ENCODE peak calls at places on chromosomes 3 and 15, in six cellular contexts. One of them, this sample, is unnamed. For H3K36me3, the result is how much of the 10 kb centered on the place peaks cover.

GRCh38 chr3:46466871-46467403 is 2.2 kb upstream of the LTF start:
- DNase-seq in HCT116: no peak
- DNase-seq in pancreas: no peak
- DNase-seq in HepG2: no peak
- DNase-seq in sigmoid colon: no peak
- DNase-seq in colonic mucosa: no peak
- DNase-seq in this sample: no peak

GRCh38 chr3:148962513-148962912 is 28.8 kb upstream of the GYG1 start:
- DNase-seq in pancreas: no peak
- DNase-seq in sigmoid colon: no peak
- DNase-seq in HepG2: peak
- DNase-seq in HCT116: peak
- DNase-seq in colonic mucosa: no peak
- DNase-seq in this sample: no peak

GRCh38 chr15:94576889-94577533 is 345.6 kb downstream of the MCTP2 start:
- DNase-seq in HCT116: peak
- DNase-seq in colonic mucosa: peak
- DNase-seq in sigmoid colon: no peak
- DNase-seq in pancreas: no peak
- DNase-seq in HepG2: peak
- DNase-seq in this sample: no peak

GRCh38 chr3:132016061-132017041 is 18.5 kb downstream of the CPNE4 start:
- DNase-seq in colonic mucosa: no peak
- DNase-seq in pancreas: no peak
- DNase-seq in HCT116: no peak
- DNase-seq in sigmoid colon: no peak
- DNase-seq in HepG2: no peak
- DNase-seq in this sample: no peak

GRCh38 chr3:186413615-186414415 is 51.8 kb upstream of the DGKG start:
- DNase-seq in colonic mucosa: no peak
- DNase-seq in HepG2: no peak
- DNase-seq in sigmoid colon: peak
- DNase-seq in pancreas: peak
- DNase-seq in HCT116: no peak
- DNase-seq in this sample: peak

GRCh38 chr15:33188159-33188558 is 6.4 kb downstream of the FMN1 start:
- DNase-seq in HCT116: no peak
- DNase-seq in sigmoid colon: no peak
- DNase-seq in colonic mucosa: no peak
- DNase-seq in HepG2: no peak
- DNase-seq in pancreas: no peak
- DNase-seq in this sample: no peak

GRCh38 chr3:196563721-196564225 is 4.6 kb downstream of the WDR53 start:
- DNase-seq in colonic mucosa: no peak
- DNase-seq in sigmoid colon: no peak
- DNase-seq in HepG2: no peak
- DNase-seq in pancreas: no peak
- DNase-seq in HCT116: peak
- DNase-seq in this sample: no peak

GRCh38 chr15:47587938-47588817 is 129.1 kb upstream of the SEMA6D start:
- DNase-seq in colonic mucosa: no peak
- DNase-seq in HCT116: no peak
- DNase-seq in pancreas: no peak
- DNase-seq in HepG2: no peak
- DNase-seq in sigmoid colon: no peak
- DNase-seq in this sample: no peak

GRCh38 chr3:157122116-157122515 is 37.8 kb downstream of the CCNL1 start:
- DNase-seq in sigmoid colon: no peak
- DNase-seq in HepG2: peak
- DNase-seq in colonic mucosa: no peak
- DNase-seq in HCT116: peak
- DNase-seq in pancreas: no peak
- DNase-seq in this sample: no peak

GRCh38 chr15:48144889-48145288 is 24.1 kb downstream of the SLC24A5 start:
- DNase-seq in colonic mucosa: no peak
- DNase-seq in sigmoid colon: no peak
- DNase-seq in HepG2: no peak
- DNase-seq in pancreas: no peak
- DNase-seq in HCT116: no peak
- DNase-seq in this sample: no peak

GRCh38 chr3:120113128-120114116 is 19.2 kb upstream of the GSK3B start:
- DNase-seq in sigmoid colon: no peak
- DNase-seq in colonic mucosa: no peak
- DNase-seq in HepG2: no peak
- DNase-seq in pancreas: no peak
- DNase-seq in HCT116: peak
- DNase-seq in this sample: peak

GRCh38 chr15:29126821-29127461 is 142.7 kb downstream of the NSMCE3 start:
- DNase-seq in HCT116: no peak
- DNase-seq in HepG2: no peak
- DNase-seq in sigmoid colon: peak
- DNase-seq in colonic mucosa: no peak
- DNase-seq in pancreas: peak
- DNase-seq in this sample: no peak

GRCh38 chr3:25663324-25664065 is 1.2 kb downstream of the TOP2B start:
- DNase-seq in HepG2: peak
- DNase-seq in HCT116: peak
- DNase-seq in sigmoid colon: no peak
- DNase-seq in colonic mucosa: peak
- DNase-seq in pancreas: no peak
- DNase-seq in this sample: no peak

GRCh38 chr3:173826901-173827609 is 429.5 kb downstream of the NLGN1 start:
- DNase-seq in HCT116: no peak
- DNase-seq in HepG2: no peak
- DNase-seq in pancreas: no peak
- DNase-seq in colonic mucosa: no peak
- DNase-seq in sigmoid colon: no peak
- DNase-seq in this sample: no peak

GRCh38 chr15:88701561-88702095 is 62.8 kb downstream of the ISG20 start:
- DNase-seq in HepG2: peak
- DNase-seq in pancreas: no peak
- DNase-seq in colonic mucosa: no peak
- DNase-seq in HCT116: peak
- DNase-seq in sigmoid colon: no peak
- DNase-seq in this sample: no peak

GRCh38 chr3:24598691-24599090 is 104.0 kb upstream of the THRB start:
- DNase-seq in sigmoid colon: no peak
- DNase-seq in HCT116: no peak
- DNase-seq in colonic mucosa: peak
- DNase-seq in HepG2: peak
- DNase-seq in pancreas: no peak
- DNase-seq in this sample: no peak

GRCh38 chr3:50202353-50203112 is 2.5 kb upstream of the SLC38A3 start:
- DNase-seq in sigmoid colon: no peak
- DNase-seq in colonic mucosa: no peak
- DNase-seq in HepG2: no peak
- DNase-seq in HCT116: no peak
- DNase-seq in pancreas: no peak
- DNase-seq in this sample: no peak

GRCh38 chr3:126911162-126912026 is 71.5 kb upstream of the PLXNA1 start:
- DNase-seq in HCT116: peak
- DNase-seq in colonic mucosa: peak
- DNase-seq in HepG2: peak
- DNase-seq in sigmoid colon: no peak
- DNase-seq in pancreas: no peak
- DNase-seq in this sample: peak

GRCh38 chr15:47616876-47617275 is 100.4 kb upstream of the SEMA6D start:
- DNase-seq in colonic mucosa: no peak
- DNase-seq in pancreas: no peak
- DNase-seq in HCT116: no peak
- DNase-seq in HepG2: no peak
- DNase-seq in sigmoid colon: no peak
- DNase-seq in this sample: no peak

GRCh38 chr3:58713715-58714401 is 47.3 kb upstream of the FAM3D start:
- DNase-seq in HCT116: no peak
- DNase-seq in sigmoid colon: no peak
- DNase-seq in colonic mucosa: no peak
- DNase-seq in pancreas: no peak
- DNase-seq in HepG2: no peak
- DNase-seq in this sample: no peak

GRCh38 chr3:72510247-72510646 is 338.0 kb downstream of the SHQ1 start:
- DNase-seq in sigmoid colon: no peak
- DNase-seq in colonic mucosa: no peak
- DNase-seq in HCT116: no peak
- DNase-seq in HepG2: no peak
- DNase-seq in pancreas: no peak
- DNase-seq in this sample: no peak

GRCh38 chr3:126127452-126127851 is 43.5 kb upstream of the SLC41A3 start:
- DNase-seq in HepG2: no peak
- DNase-seq in sigmoid colon: peak
- DNase-seq in colonic mucosa: peak
- DNase-seq in HCT116: no peak
- DNase-seq in pancreas: peak
- DNase-seq in this sample: no peak

GRCh38 chr15:73323956-73324355 is 44.8 kb downstream of the HCN4 start:
- DNase-seq in pancreas: peak
- DNase-seq in colonic mucosa: no peak
- DNase-seq in HepG2: no peak
- DNase-seq in sigmoid colon: peak
- DNase-seq in HCT116: no peak
- DNase-seq in this sample: no peak

GRCh38 chr15:35522061-35522460 is 23.9 kb downstream of the DPH6 start:
- DNase-seq in sigmoid colon: no peak
- DNase-seq in pancreas: no peak
- DNase-seq in HepG2: no peak
- DNase-seq in colonic mucosa: no peak
- DNase-seq in HCT116: no peak
- DNase-seq in this sample: no peak

GRCh38 chr3:149678365-149678948 is 20.6 kb upstream of the WWTR1 start:
- DNase-seq in pancreas: no peak
- DNase-seq in sigmoid colon: no peak
- DNase-seq in HepG2: no peak
- DNase-seq in HCT116: peak
- DNase-seq in colonic mucosa: no peak
- DNase-seq in this sample: no peak

GRCh38 chr3:38782148-38782547 is 33.9 kb downstream of the SCN10A start:
- DNase-seq in colonic mucosa: no peak
- DNase-seq in pancreas: no peak
- DNase-seq in HCT116: peak
- DNase-seq in HepG2: peak
- DNase-seq in sigmoid colon: no peak
- DNase-seq in this sample: no peak

GRCh38 chr3:152430223-152431002 is 161.7 kb downstream of the MBNL1 start:
- DNase-seq in sigmoid colon: no peak
- DNase-seq in HCT116: no peak
- DNase-seq in HepG2: no peak
- DNase-seq in pancreas: no peak
- DNase-seq in colonic mucosa: no peak
- DNase-seq in this sample: no peak

GRCh38 chr3:11600501-11601282 is 43.0 kb downstream of the VGLL4 start:
- DNase-seq in HCT116: peak
- DNase-seq in HepG2: peak
- DNase-seq in colonic mucosa: no peak
- DNase-seq in sigmoid colon: peak
- DNase-seq in pancreas: no peak
- DNase-seq in this sample: peak
- H3K36me3 ChIP-seq in HCT116: under half
- H3K36me3 ChIP-seq in HepG2: under half
- H3K36me3 ChIP-seq in colonic mucosa: under half
- H3K36me3 ChIP-seq in sigmoid colon: under half
- H3K36me3 ChIP-seq in pancreas: under half
- H3K36me3 ChIP-seq in this sample: under half

DNA sequence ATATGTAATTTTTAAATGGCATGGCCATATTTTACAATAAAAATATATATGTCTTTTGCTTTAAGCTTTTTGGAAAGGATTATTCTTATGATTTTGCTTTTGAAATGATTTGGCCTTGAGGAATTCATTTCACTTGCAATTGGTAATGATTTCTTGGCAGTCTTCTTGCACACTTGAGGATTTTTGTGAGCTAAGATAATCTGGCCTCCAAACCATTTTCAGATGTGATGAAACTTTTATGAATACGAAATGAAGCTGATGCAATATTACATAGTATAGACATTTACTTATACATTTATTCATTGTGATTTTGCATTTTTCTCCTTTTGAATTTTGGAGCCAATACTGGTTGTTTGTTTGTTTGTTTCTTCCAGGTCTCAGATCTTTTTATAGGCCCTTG is 6.4 kb upstream of the SH2D7 start:
- DNase-seq in colonic mucosa: no peak
- DNase-seq in HepG2: no peak
- DNase-seq in pancreas: no peak
- DNase-seq in sigmoid colon: no peak
- DNase-seq in HCT116: no peak
- DNase-seq in this sample: no peak
- H3K4me3 ChIP-seq in colonic mucosa: no peak
- H3K4me3 ChIP-seq in HepG2: no peak
- H3K4me3 ChIP-seq in pancreas: no peak
- H3K4me3 ChIP-seq in sigmoid colon: no peak
- H3K4me3 ChIP-seq in HCT116: no peak
- H3K4me3 ChIP-seq in this sample: no peak

GRCh38 chr15:40014390-40014789 is 24.6 kb downstream of the SRP14 start:
- DNase-seq in pancreas: no peak
- DNase-seq in HepG2: no peak
- DNase-seq in sigmoid colon: no peak
- DNase-seq in HCT116: no peak
- DNase-seq in colonic mucosa: no peak
- DNase-seq in this sample: no peak

GRCh38 chr15:40006646-40007045 is 32.3 kb downstream of the SRP14 start:
- DNase-seq in HCT116: no peak
- DNase-seq in colonic mucosa: no peak
- DNase-seq in sigmoid colon: no peak
- DNase-seq in HepG2: no peak
- DNase-seq in pancreas: no peak
- DNase-seq in this sample: no peak

GRCh38 chr15:40011303-40011702 is 27.7 kb downstream of the SRP14 start:
- DNase-seq in HepG2: no peak
- DNase-seq in sigmoid colon: no peak
- DNase-seq in HCT116: no peak
- DNase-seq in colonic mucosa: no peak
- DNase-seq in pancreas: no peak
- DNase-seq in this sample: no peak

GRCh38 chr15:40008061-40008460 is 30.9 kb downstream of the SRP14 start:
- DNase-seq in colonic mucosa: no peak
- DNase-seq in pancreas: no peak
- DNase-seq in HepG2: no peak
- DNase-seq in sigmoid colon: no peak
- DNase-seq in HCT116: no peak
- DNase-seq in this sample: no peak

DNA sequence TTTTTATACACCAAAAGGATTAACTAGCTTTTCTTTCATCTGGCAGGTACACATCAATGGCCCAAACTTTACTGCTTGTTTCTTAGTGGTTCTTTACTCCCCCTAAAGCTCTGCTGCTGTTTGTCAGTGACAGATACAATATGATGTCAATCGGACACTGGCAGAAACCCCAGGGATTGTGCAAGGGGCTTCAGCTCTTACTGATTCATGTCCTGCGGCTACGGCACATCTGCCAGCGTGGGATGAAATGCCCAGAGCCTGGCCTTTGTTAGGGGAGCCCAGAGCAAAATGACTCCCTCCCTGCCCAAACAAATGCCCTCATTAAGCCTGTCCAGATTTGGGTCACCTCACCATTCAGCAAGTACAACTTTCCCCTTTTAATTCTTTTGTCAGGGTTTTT is 28.3 kb downstream of the SRP14 start:
- DNase-seq in colonic mucosa: no peak
- DNase-seq in HepG2: no peak
- DNase-seq in pancreas: no peak
- DNase-seq in sigmoid colon: no peak
- DNase-seq in HCT116: no peak
- DNase-seq in this sample: peak
- H3K36me3 ChIP-seq in colonic mucosa: under half
- H3K36me3 ChIP-seq in HepG2: half or more
- H3K36me3 ChIP-seq in pancreas: under half
- H3K36me3 ChIP-seq in sigmoid colon: half or more
- H3K36me3 ChIP-seq in HCT116: under half
- H3K36me3 ChIP-seq in this sample: under half

GRCh38 chr15:85706779-85707518 is 87.8 kb downstream of the KLHL25 start:
- DNase-seq in HCT116: no peak
- DNase-seq in pancreas: no peak
- DNase-seq in HepG2: no peak
- DNase-seq in sigmoid colon: no peak
- DNase-seq in colonic mucosa: peak
- DNase-seq in this sample: no peak
- H3K4me3 ChIP-seq in HCT116: no peak
- H3K4me3 ChIP-seq in pancreas: no peak
- H3K4me3 ChIP-seq in HepG2: no peak
- H3K4me3 ChIP-seq in sigmoid colon: peak
- H3K4me3 ChIP-seq in colonic mucosa: no peak
- H3K4me3 ChIP-seq in this sample: no peak